ENCODE peak calls at places on chromosome 13, in eight cellular contexts. K is HCT116, Z is AG04450, J is bronchial epithelial cell, F is GM23338, H is K562, O is foreskin keratinocyte, Y is tibial nerve. G is an unnamed sample.

GRCh38 chr13:79771493-79771892 is 290.5 kb downstream of the NDFIP2 start:
- DNase-seq in O (no peak), J (no peak), K (no peak), Z (no peak), F (no peak), H (no peak), Y (no peak), G (no peak)

GRCh38 chr13:36418022-36418805 is 14.1 kb upstream of the CCNA1 start:
- DNase-seq in O (peak; percentile 60), Y (no peak), Z (no peak), H (no peak), J (peak; percentile 84), K (no peak), F (peak; percentile 9), G (no peak)

GRCh38 chr13:97179501-97179900 is 42.6 kb upstream of the MBNL2 start:
- DNase-seq in O (peak; percentile 9), H (no peak), K (no peak), J (peak; percentile 20), F (no peak), Z (no peak), Y (no peak), G (no peak)

GRCh38 chr13:28641600-28641926 is 17.4 kb upstream of the POMP start:
- DNase-seq in Y (no peak), J (no peak), H (no peak), K (no peak), Z (no peak), O (no peak), F (no peak), G (no peak)

GRCh38 chr13:46089213-46089612 is 15.6 kb downstream of the CPB2 start:
- DNase-seq in K (no peak), F (peak; percentile 17), Y (no peak), O (no peak), H (no peak), J (no peak), Z (no peak), G (no peak)

GRCh38 chr13:105914637-105915036 is 620.8 kb downstream of the EFNB2 start:
- DNase-seq in O (peak; percentile 50), Z (peak; percentile 84), H (no peak), J (peak; percentile 10), F (no peak), Y (no peak), K (no peak), G (no peak)

GRCh38 chr13:38002596-38002995 is 133.0 kb upstream of the TRPC4 start:
- DNase-seq in F (no peak), K (no peak), O (no peak), Y (no peak), Z (no peak), J (no peak), H (no peak), G (no peak)

GRCh38 chr13:21347753-21348318 is 111.3 kb downstream of the ZDHHC20 start:
- DNase-seq in Y (no peak), K (no peak), O (no peak), J (no peak), H (peak; percentile 10), Z (no peak), F (peak; percentile 46), G (no peak)

GRCh38 chr13:35988648-35989081 is 142.5 kb downstream of the DCLK1 start:
- DNase-seq in H (no peak), K (no peak), F (peak; percentile 53), Y (no peak), Z (no peak), O (peak; percentile 19), J (no peak), G (no peak)

GRCh38 chr13:100399455-100399854 is 189.1 kb downstream of the GGACT start:
- DNase-seq in Y (no peak), H (no peak), O (no peak), Z (no peak), K (no peak), J (no peak), F (no peak), G (no peak)

DNA sequence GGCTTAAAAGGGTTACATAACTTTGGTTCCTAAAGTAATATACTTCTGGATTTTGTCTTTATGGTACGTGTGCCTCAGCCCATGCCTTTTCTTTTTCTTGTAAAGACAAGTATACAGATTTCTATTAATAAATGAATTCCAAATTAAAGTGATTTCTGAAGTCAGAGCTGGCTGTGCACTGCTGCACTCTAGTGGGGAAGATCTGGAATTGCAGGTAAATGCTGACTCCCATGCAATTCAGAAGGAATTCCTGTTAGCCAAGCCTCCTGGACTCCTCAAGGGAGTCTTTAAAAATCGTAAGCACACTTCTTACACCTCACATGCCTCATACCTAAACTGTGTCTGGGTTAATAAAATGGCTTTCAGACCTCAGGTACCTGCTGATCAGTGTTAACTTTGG is 118.4 kb upstream of the SLC7A1 start:
- DNase-seq in J (no peak), Y (no peak), F (peak; percentile 57), Z (no peak), O (peak; percentile 24), K (peak; percentile 8), H (peak; percentile 17), G (no peak)
- TF ChIP-seq CTCF in J (peak; percentile 34), Y (no peak), F (peak; percentile 80), Z (peak; percentile 61), O (peak; percentile 91), K (peak; percentile 34), H (peak; percentile 55), G (peak; percentile 92)

GRCh38 chr13:102825921-102826706 is 19.7 kb upstream of the ERCC5 start:
- DNase-seq in Z (peak; percentile 71), O (peak; percentile 94), H (no peak), F (peak; percentile 28), K (no peak), Y (no peak), J (peak; percentile 96), G (no peak)
- TF ChIP-seq CTCF in Z (no peak), O (peak; percentile 59), H (no peak), F (no peak), K (no peak), Y (no peak), J (no peak), G (no peak)

DNA sequence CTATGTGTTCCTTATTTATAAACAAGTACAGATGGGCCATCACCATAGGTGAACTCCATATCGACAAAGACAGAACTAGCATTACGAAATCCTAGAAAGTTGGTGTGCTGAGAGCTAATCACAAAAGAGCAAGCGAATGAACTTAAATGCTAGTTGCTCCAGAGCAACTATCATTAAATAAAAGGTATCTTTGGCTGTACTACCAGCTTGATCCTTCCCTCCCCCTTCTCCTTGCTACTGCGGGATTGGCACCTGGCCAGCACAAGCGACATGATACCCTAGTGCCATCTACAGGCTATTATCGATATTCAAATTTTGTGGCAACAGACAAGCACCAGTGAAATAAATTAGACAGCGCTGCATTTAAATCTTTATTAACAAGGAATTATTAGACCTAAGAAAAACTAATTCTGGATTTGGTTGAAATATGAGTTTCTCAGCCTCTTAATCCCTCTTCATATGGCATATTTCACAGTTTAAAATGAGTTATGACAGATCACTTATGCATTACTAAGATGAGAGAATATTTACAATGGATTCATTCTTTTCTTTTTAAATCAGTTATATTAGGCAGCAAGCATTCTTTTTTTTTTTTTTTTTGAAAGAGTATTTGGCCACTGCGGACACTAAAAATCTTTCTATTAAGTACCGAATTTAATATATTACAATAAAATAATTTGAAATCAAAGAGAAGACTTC is 5.8 kb downstream of the PCDH9 start:
- DNase-seq in O (peak; percentile 65), K (peak; percentile 59), F (peak; percentile 83), J (peak; percentile 62), Y (peak; percentile 73), H (peak; percentile 65), Z (peak; percentile 68), G (peak; percentile 64)
- TF ChIP-seq CTCF in O (peak; percentile 76), K (peak; percentile 44), F (peak; percentile 86), J (peak; percentile 57), Y (peak; percentile 63), H (peak; percentile 48), Z (peak; percentile 72), G (peak; percentile 38)

GRCh38 chr13:110197041-110197440 is 109.9 kb downstream of the COL4A1 start:
- DNase-seq in Y (no peak), H (no peak), O (peak; percentile 26), F (no peak), K (no peak), J (peak; percentile 76), Z (no peak), G (no peak)

GRCh38 chr13:110194456-110194855 is 112.5 kb downstream of the COL4A1 start:
- DNase-seq in J (no peak), Z (no peak), H (no peak), Y (no peak), F (no peak), K (no peak), O (no peak), G (no peak)

GRCh38 chr13:110193491-110193890 is 113.5 kb downstream of the COL4A1 start:
- DNase-seq in O (no peak), J (no peak), Y (no peak), Z (no peak), H (no peak), K (no peak), F (no peak), G (no peak)

GRCh38 chr13:110197471-110197870 is 109.5 kb downstream of the COL4A1 start:
- DNase-seq in K (no peak), J (no peak), O (no peak), F (no peak), H (no peak), Y (no peak), Z (no peak), G (no peak)

DNA sequence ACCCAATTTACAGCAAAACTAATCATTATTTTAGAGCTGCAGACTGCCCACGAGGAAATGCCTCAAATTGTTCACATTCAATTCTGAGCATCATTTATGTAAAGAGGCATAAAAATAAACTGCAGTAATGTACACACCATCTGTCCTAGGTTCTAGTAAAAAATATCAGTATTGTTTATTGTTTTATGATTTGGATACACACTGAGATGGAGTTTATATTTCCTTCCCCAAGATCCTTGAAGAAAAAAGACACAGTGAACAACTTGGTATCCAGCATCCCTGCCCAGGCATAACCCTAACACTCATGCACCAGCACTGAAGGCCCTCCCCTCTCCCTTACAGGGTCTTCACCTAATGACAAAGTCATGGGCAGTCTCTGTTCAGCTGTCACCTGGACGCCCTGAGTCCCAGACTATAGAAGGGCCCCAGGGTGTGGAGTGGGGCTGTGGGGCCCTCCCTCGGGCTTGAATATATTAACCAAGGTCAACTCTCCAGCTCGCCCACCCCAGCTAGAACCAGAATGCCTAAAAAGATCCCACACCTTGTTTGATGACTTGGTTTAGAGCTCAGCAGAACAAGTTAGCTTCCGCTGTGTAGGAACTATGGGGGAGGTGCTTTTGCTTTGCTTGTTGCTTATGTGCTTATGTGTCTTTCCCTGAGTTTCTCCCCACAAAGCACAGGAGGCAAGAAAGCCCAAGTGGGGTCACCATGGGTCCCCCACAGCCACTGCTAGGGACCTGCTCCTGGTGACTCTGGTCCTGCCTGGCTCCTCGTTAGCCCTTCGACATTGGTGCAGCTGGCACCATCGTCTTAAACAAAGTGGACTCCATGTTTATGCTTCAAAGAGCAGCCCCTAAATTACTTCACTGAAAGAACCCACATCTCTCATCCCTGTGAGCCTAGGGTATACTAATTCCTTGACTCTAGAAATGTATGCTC is 111.1 kb downstream of the COL4A1 start:
- DNase-seq in J (no peak), F (no peak), H (no peak), Z (no peak), K (no peak), Y (no peak), O (no peak), G (no peak)
- TF ChIP-seq CTCF in J (no peak), F (no peak), H (no peak), Z (no peak), K (no peak), Y (no peak), O (no peak), G (no peak)

DNA sequence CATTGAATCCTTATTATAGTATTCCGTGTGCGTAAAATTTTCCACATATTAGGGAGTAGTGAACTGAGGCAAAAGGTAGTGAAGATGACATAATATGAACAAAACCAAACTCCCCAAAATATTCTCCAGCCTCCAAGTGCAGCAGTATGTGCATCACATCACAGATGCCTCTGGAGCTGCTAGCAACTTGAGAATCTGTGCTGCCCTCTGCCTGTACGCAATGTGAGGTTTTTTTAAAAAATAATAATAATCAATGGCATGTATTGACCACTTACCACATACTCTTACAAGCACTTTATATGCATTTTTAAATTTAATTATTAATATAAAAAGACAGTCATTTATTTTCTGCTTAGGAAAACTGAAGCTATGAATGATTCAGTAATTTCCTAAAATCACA is 583.0 kb upstream of the SPRY2 start:
- DNase-seq in O (no peak), H (no peak), K (no peak), Z (no peak), F (peak; percentile 8), J (peak; percentile 30), Y (no peak), G (no peak)
- TF ChIP-seq CTCF in O (peak; percentile 27), H (no peak), K (peak; percentile 8), Z (no peak), F (peak; percentile 64), J (peak; percentile 36), Y (no peak), G (no peak)

G was measured in endothelial cell.